ENCODE peak calls at places on chromosome 9, in nine cellular contexts. T is mesenchymal stem cell; R is transverse colon; Z is MM.1S; L is GM23338; J is neural progenitor cell; X is adrenal gland; D is psoas muscle; O is CD8-positive, alpha-beta T cell. K is an unnamed sample. For H3K4me1, the result is how much of the 10 kb centered on the place peaks cover.

GRCh38 chr9:37082214-37082765 is 38.1 kb upstream of the ZCCHC7 start:
- DNase-seq in D (no peak), J (no peak), R (no peak), L (no peak), O (no peak), X (no peak), T (no peak), Z (no peak), K (no peak)

GRCh38 chr9:63859475-63860215 is 1425.4 kb downstream of the FOXD4L5 start:
- DNase-seq in O (peak), R (no peak), Z (peak), L (no peak), D (peak), J (no peak), T (no peak), X (peak), K (peak)

GRCh38 chr9:120477534-120478001 is 102.4 kb downstream of the CDK5RAP2 start:
- DNase-seq in L (peak), J (peak), O (no peak), R (peak), D (peak), Z (no peak), X (peak), T (peak), K (peak)

GRCh38 chr9:128550226-128550625 is 2.2 kb upstream of the SPTAN1 start:
- DNase-seq in Z (no peak), J (no peak), R (no peak), X (no peak), D (no peak), L (no peak), T (peak), O (no peak), K (no peak)

GRCh38 chr9:93092171-93092991 is 3.6 kb upstream of the CARD19 start:
- DNase-seq in X (peak), R (peak), T (no peak), L (no peak), Z (no peak), J (no peak), D (no peak), O (peak), K (no peak)

GRCh38 chr9:86135374-86135773 is 36.0 kb upstream of the GOLM1 start:
- DNase-seq in D (no peak), L (no peak), X (no peak), Z (no peak), R (no peak), O (no peak), J (no peak), T (no peak), K (no peak)

GRCh38 chr9:117434568-117434967 is 19.7 kb upstream of the ASTN2 start:
- DNase-seq in O (no peak), D (no peak), T (no peak), L (peak), J (peak), R (no peak), X (no peak), Z (no peak), K (no peak)

GRCh38 chr9:37984672-37985611 is 81.0 kb upstream of the SLC25A51 start:
- DNase-seq in D (no peak), T (peak), Z (no peak), O (no peak), L (no peak), R (peak), J (peak), X (peak), K (peak)

GRCh38 chr9:15889555-15889954 is 336.7 kb downstream of the CCDC171 start:
- DNase-seq in J (no peak), R (no peak), Z (no peak), O (no peak), X (no peak), L (no peak), D (no peak), T (peak), K (no peak)

GRCh38 chr9:32866292-32866691 is 83.0 kb downstream of the TMEM215 start:
- DNase-seq in J (no peak), Z (no peak), L (no peak), D (no peak), T (no peak), R (no peak), X (no peak), O (no peak), K (no peak)

GRCh38 chr9:114691046-114691955 is 9.3 kb upstream of the TEX48 start:
- DNase-seq in O (peak), T (peak), D (no peak), X (no peak), L (no peak), Z (no peak), J (no peak), R (no peak), K (no peak)

GRCh38 chr9:23851024-23851629 is 25.1 kb upstream of the ELAVL2 start:
- DNase-seq in L (peak), Z (no peak), O (no peak), J (peak), X (no peak), D (peak), T (peak), R (peak), K (no peak)

GRCh38 chr9:80561526-80561925 is 989.8 kb downstream of the TLE4 start:
- DNase-seq in O (no peak), L (no peak), T (no peak), Z (no peak), D (no peak), X (no peak), R (no peak), J (no peak), K (no peak)

GRCh38 chr9:108270041-108270440 is 585.7 kb downstream of the ACTL7B start:
- DNase-seq in T (peak), L (no peak), D (no peak), R (no peak), X (no peak), J (no peak), O (no peak), Z (no peak), K (no peak)

GRCh38 chr9:119453490-119453911 is 84.3 kb upstream of the BRINP1 start:
- DNase-seq in X (peak), J (no peak), R (no peak), O (no peak), L (no peak), D (no peak), Z (no peak), T (no peak), K (no peak)

GRCh38 chr9:34454571-34455065 is 3.8 kb downstream of the FAM219A start:
- DNase-seq in T (peak), O (no peak), D (peak), L (peak), Z (no peak), X (peak), J (no peak), R (no peak), K (no peak)

GRCh38 chr9:127942152-127943010 is 4.7 kb upstream of the DPM2 start:
- DNase-seq in L (peak), R (peak), J (peak), O (peak), D (peak), Z (peak), T (peak), X (no peak), K (no peak)

GRCh38 chr9:37676411-37676830 is 25.7 kb downstream of the FRMPD1 start:
- DNase-seq in O (no peak), Z (no peak), R (no peak), L (no peak), T (no peak), X (no peak), D (peak), J (peak), K (no peak)

GRCh38 chr9:13278368-13279246 is 885 bp downstream of the MPDZ start:
- DNase-seq in D (peak), R (peak), L (peak), X (peak), T (peak), J (peak), O (no peak), Z (no peak), K (peak)

GRCh38 chr9:114314256-114314867 is 8.5 kb upstream of the ORM1 start:
- DNase-seq in D (no peak), R (no peak), J (no peak), L (no peak), X (peak), T (no peak), O (no peak), Z (no peak), K (no peak)

GRCh38 chr9:115964710-115965347 is 188.8 kb upstream of the PAPPA start:
- DNase-seq in X (no peak), T (peak), O (no peak), R (no peak), L (no peak), J (no peak), Z (no peak), D (no peak), K (no peak)

GRCh38 chr9:129469988-129470316 is 150.9 kb downstream of the C9orf50 start:
- DNase-seq in D (no peak), O (no peak), L (no peak), X (no peak), R (no peak), Z (no peak), T (no peak), J (no peak), K (no peak)

GRCh38 chr9:15222313-15222712 is 84.7 kb downstream of the TTC39B start:
- DNase-seq in R (no peak), D (no peak), Z (no peak), J (no peak), L (no peak), O (no peak), X (no peak), T (peak), K (no peak)

GRCh38 chr9:37407468-37407867 is 15.0 kb upstream of the GRHPR start:
- DNase-seq in X (no peak), O (no peak), R (no peak), J (no peak), Z (no peak), L (peak), T (no peak), D (no peak), K (no peak)

GRCh38 chr9:16825364-16825763 is 45.1 kb downstream of the BNC2 start:
- DNase-seq in X (no peak), R (no peak), J (no peak), Z (no peak), D (no peak), T (peak), O (no peak), L (no peak), K (no peak)

GRCh38 chr9:6433405-6433804 is 20.4 kb downstream of the UHRF2 start:
- DNase-seq in J (no peak), D (no peak), R (no peak), Z (no peak), O (no peak), L (no peak), T (peak), X (no peak), K (no peak)

GRCh38 chr9:6426117-6426516 is 13.1 kb downstream of the UHRF2 start:
- DNase-seq in Z (no peak), R (no peak), D (no peak), X (no peak), L (no peak), T (no peak), O (no peak), J (no peak), K (no peak)

DNA sequence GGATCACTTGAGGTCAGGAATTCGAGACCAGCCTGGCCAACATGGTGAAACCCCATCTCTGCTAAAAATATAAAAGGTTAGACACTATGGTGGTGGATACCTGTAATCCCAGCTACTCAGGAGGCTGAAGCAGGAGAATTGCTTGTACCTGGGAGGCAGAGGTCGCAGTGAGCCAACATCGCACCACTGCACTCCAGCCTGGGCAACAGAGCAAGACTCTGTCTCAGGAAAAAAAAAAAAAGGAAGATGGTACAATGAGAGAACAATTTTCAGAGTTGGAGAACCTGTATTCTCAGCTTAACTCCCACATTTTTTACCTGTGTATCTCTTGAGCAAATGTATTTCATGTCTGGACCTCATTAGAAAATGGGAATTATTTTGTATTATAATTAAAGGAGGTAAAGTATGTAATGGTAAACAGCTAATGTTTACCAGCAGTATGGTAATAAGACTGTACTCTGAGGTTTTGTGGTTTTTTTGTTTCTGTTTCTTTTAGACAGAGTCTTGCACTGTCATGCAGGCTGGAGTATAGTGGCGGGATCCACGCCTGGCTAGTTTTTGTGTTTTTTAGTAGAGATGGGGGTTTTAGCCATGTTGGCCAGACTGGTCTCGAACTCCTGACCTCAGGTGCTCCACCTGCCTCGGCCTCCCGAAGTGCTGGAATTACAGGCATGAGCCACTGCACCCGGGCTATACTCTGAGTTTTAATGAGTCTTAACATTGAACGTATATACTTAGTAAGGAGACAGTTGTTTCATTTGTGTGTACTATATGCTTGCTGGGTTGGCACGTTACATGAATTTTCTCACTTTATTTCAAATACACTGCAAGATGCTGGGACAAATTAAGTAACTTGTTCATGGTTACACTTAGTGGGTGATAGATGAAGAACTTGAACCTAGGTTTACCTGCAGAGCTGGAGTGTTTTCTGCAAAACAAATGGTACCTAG is 16.2 kb downstream of the UHRF2 start:
- DNase-seq in T (peak), J (no peak), D (no peak), O (no peak), X (no peak), Z (peak), R (no peak), L (no peak), K (no peak)
- H3K4me1 ChIP-seq in T (under half), J (under half), D (under half), O (under half), X (under half), Z (half or more), R (under half), L (under half), K (under half)

DNA sequence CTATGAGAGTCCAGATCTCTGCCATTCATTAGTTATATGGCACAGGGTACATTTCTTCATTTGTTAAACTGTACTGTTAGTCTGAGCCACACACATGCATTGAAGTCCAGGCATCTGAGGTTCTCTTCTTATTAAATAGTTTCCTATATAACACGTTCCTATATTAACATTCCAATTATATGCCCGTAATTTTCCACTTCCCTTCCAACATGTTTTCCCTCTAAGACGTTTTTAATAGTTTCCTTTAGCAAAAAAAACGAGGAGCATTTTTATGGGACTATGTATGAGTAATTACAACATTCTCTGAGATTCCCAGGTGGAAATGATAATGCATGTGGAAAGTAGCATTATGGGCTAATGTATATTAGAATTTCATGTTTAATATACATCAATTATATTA is 11.0 kb downstream of the SMARCA2 start:
- DNase-seq in D (no peak), T (no peak), X (no peak), Z (no peak), J (no peak), L (no peak), R (no peak), O (no peak), K (no peak)
- H3K4me1 ChIP-seq in D (half or more), T (under half), X (half or more), Z (under half), J (under half), L (under half), R (under half), O (half or more), K (under half)

GRCh38 chr9:124505901-124506346 is 1.3 kb downstream of the NR5A1 start:
- DNase-seq in J (no peak), L (peak), Z (no peak), R (no peak), T (no peak), D (peak), O (no peak), X (peak), K (no peak)

GRCh38 chr9:124506931-124507879 is at the start of gene NR5A1:
- DNase-seq in J (no peak), T (no peak), D (no peak), L (no peak), X (peak), R (no peak), Z (no peak), O (no peak), K (no peak)

GRCh38 chr9:124506433-124506832 is 766 bp downstream of the NR5A1 start:
- DNase-seq in L (no peak), J (no peak), D (no peak), O (no peak), R (no peak), X (no peak), T (no peak), Z (no peak), K (no peak)

GRCh38 chr9:124505006-124505900 is 1.9 kb downstream of the NR5A1 start:
- DNase-seq in Z (no peak), J (peak), R (no peak), X (peak), D (peak), T (no peak), O (no peak), L (peak), K (no peak)

DNA sequence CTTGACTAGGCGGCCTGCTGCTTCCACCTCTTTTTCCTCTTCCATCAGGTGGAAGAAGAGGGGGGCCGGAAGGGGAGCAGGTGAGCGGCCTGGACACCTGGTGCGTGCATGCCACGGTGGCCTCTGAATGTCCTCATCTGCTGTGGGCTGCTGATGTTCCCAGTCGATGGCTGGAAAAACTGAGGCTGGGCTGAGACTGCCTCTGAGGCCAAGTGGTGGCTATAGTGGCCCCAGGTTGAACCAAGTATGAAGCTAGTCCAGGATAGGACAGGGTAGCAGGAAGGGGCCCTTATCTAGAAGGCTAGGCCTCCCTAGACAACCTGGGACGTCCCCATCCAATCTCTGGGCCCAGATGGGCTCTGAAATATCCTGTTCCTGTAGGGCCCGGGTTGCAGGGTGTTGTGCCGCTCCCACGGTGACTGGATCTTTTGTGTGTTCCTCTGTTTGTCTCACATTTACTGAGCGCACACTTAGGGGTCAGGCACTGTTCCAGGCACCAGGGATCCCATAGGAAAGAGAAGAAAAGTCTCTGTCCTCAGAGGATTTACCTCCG is 757 bp upstream of the NR5A1 start:
- DNase-seq in O (no peak), T (no peak), X (no peak), D (no peak), R (no peak), Z (no peak), L (no peak), J (no peak), K (no peak)
- H3K4me1 ChIP-seq in O (under half), T (under half), X (under half), D (under half), R (under half), Z (under half), L (under half), J (under half), K (under half)

GRCh38 chr9:105886136-105886535 is 191.8 kb downstream of the TMEM38B start:
- DNase-seq in L (no peak), D (no peak), R (no peak), J (no peak), X (no peak), O (no peak), T (no peak), Z (no peak), K (no peak)
- H3K4me1 ChIP-seq in L (under half), D (under half), R (under half), J (under half), X (under half), O (under half), T (under half), Z (under half), K (under half)

GRCh38 chr9:83068414-83068813 is 5.5 kb upstream of the RASEF start:
- DNase-seq in X (no peak), R (no peak), J (no peak), L (no peak), D (no peak), Z (no peak), T (no peak), O (no peak), K (no peak)

GRCh38 chr9:83066771-83067170 is 3.8 kb upstream of the RASEF start:
- DNase-seq in R (no peak), D (no peak), L (no peak), O (no peak), J (no peak), X (no peak), Z (no peak), T (peak), K (no peak)

GRCh38 chr9:83070257-83070656 is 7.3 kb upstream of the RASEF start:
- DNase-seq in Z (no peak), J (no peak), R (no peak), O (no peak), T (no peak), X (no peak), D (no peak), L (no peak), K (no peak)

GRCh38 chr9:83067579-83067978 is 4.6 kb upstream of the RASEF start:
- DNase-seq in R (no peak), X (no peak), D (no peak), O (no peak), L (no peak), Z (no peak), J (no peak), T (no peak), K (no peak)

DNA sequence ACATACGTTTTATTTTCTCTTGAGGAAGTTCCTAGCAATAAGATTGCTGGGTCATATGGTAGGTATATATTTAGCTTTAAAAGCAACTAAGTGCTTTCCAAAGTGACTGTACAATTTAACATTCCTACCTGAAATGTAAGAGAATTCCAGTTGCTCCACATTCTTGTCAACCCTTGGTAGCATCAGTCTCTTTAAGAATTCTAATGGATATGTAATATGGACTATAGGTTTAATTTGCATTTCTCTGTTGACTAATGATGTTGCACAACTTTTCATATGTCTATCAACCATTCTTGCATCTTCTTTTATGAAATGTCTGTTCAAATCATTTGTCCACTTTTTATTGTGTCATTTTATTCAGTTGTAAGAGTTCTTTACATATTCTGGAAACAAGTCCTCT is 6.7 kb upstream of the RASEF start:
- DNase-seq in L (no peak), X (no peak), O (no peak), T (no peak), D (no peak), J (no peak), Z (no peak), R (no peak), K (no peak)
- H3K4me1 ChIP-seq in L (under half), X (under half), O (under half), T (under half), D (under half), J (under half), Z (under half), R (under half), K (under half)

GRCh38 chr9:134403682-134404301 is 77.5 kb downstream of the RXRA start:
- DNase-seq in R (peak), D (peak), L (no peak), O (peak), Z (peak), X (peak), T (peak), J (no peak), K (no peak)
- H3K4me1 ChIP-seq in R (under half), D (half or more), L (under half), O (half or more), Z (under half), X (half or more), T (half or more), J (under half), K (under half)

GRCh38 chr9:111900081-111900805 is 3.6 kb downstream of the UGCG start:
- DNase-seq in D (no peak), T (no peak), O (no peak), L (no peak), X (no peak), J (no peak), R (no peak), Z (no peak), K (no peak)

GRCh38 chr9:111896942-111897830 is 572 bp downstream of the UGCG start:
- DNase-seq in L (peak), O (no peak), J (no peak), T (no peak), X (peak), Z (no peak), R (peak), D (peak), K (peak)

GRCh38 chr9:111895996-111896941 is at the start of gene UGCG:
- DNase-seq in R (peak), O (peak), D (peak), J (peak), X (peak), T (peak), L (peak), Z (peak), K (peak)

GRCh38 chr9:111898331-111899096 is 1.9 kb downstream of the UGCG start:
- DNase-seq in Z (peak), T (no peak), D (no peak), J (no peak), X (no peak), L (no peak), O (no peak), R (no peak), K (no peak)

GRCh38 chr9:111897831-111898144 is 1.2 kb downstream of the UGCG start:
- DNase-seq in D (no peak), X (no peak), J (no peak), T (no peak), L (no peak), Z (peak), O (no peak), R (peak), K (no peak)
- H3K4me1 ChIP-seq in D (under half), X (half or more), J (under half), T (under half), L (under half), Z (under half), O (under half), R (under half), K (under half)

K was measured in pancreas.